ENCODE peak calls at places on chromosomes 12 and 14, in seven cellular contexts. S, I, L, B, J, D and Y are unnamed samples.

GRCh38 chr12:47080725-47081502 is 1.2 kb upstream of the AMIGO2 start:
- DNase-seq in S (peak), I (peak), L (peak), B (peak), J (peak), D (peak), Y (peak)

GRCh38 chr12:1611775-1612174 is 17.3 kb upstream of the WNT5B start:
- DNase-seq in S (no peak), I (peak), L (peak), B (peak), J (no peak), D (peak), Y (no peak)

GRCh38 chr14:74140374-74140850 is 55.7 kb downstream of the LIN52 start:
- DNase-seq in S (no peak), I (no peak), L (peak), B (no peak), J (peak), D (peak), Y (peak)

GRCh38 chr12:12376636-12377448 is 20.0 kb downstream of the BORCS5 start:
- DNase-seq in S (peak), I (peak), L (peak), B (peak), J (peak), D (peak), Y (no peak)

GRCh38 chr14:52446355-52446754 is 106.0 kb downstream of the TXNDC16 start:
- DNase-seq in S (no peak), I (peak), L (no peak), B (no peak), J (no peak), D (no peak), Y (no peak)

GRCh38 chr14:70098257-70098809 is 90.4 kb downstream of the SLC8A3 start:
- DNase-seq in S (no peak), I (no peak), L (no peak), B (peak), J (peak), D (peak), Y (no peak)

GRCh38 chr12:51838036-51838435 is 10.5 kb downstream of the FIGNL2 start:
- DNase-seq in S (no peak), I (no peak), L (no peak), B (no peak), J (no peak), D (no peak), Y (no peak)

GRCh38 chr14:68392393-68393085 is 400.3 kb downstream of the ZFP36L1 start:
- DNase-seq in S (no peak), I (peak), L (no peak), B (peak), J (peak), D (no peak), Y (peak)

GRCh38 chr12:43009307-43009706 is 419.8 kb upstream of the PRICKLE1 start:
- DNase-seq in S (no peak), I (no peak), L (no peak), B (no peak), J (no peak), D (peak), Y (no peak)

GRCh38 chr14:71856199-71856919 is 75.9 kb upstream of the RGS6 start:
- DNase-seq in S (no peak), I (peak), L (peak), B (no peak), J (no peak), D (no peak), Y (no peak)

GRCh38 chr12:79452906-79453305 is 237.9 kb downstream of the PAWR start:
- DNase-seq in S (no peak), I (peak), L (peak), B (peak), J (no peak), D (no peak), Y (no peak)

GRCh38 chr12:9750276-9751203 is 10.2 kb downstream of the CD69 start:
- DNase-seq in S (peak), I (peak), L (peak), B (peak), J (peak), D (peak), Y (no peak)

GRCh38 chr14:69789118-69789640 is 7.9 kb downstream of the SLC10A1 start:
- DNase-seq in S (no peak), I (peak), L (no peak), B (no peak), J (no peak), D (no peak), Y (no peak)

GRCh38 chr12:54421175-54421872 is 2.3 kb upstream of the ITGA5 start:
- DNase-seq in S (no peak), I (no peak), L (no peak), B (peak), J (peak), D (peak), Y (peak)

GRCh38 chr14:95496690-95497241 is 19.7 kb downstream of the SYNE3 start:
- DNase-seq in S (no peak), I (no peak), L (no peak), B (peak), J (no peak), D (peak), Y (no peak)

GRCh38 chr12:85325452-85325851 is 45.4 kb downstream of the ALX1 start:
- DNase-seq in S (no peak), I (no peak), L (no peak), B (no peak), J (no peak), D (no peak), Y (no peak)

GRCh38 chr14:104550849-104551728 is 28.5 kb upstream of the C14orf180 start:
- DNase-seq in S (no peak), I (no peak), L (no peak), B (no peak), J (no peak), D (no peak), Y (no peak)

GRCh38 chr14:70652871-70653270 is 11.2 kb downstream of the TTC9 start:
- DNase-seq in S (no peak), I (no peak), L (peak), B (no peak), J (no peak), D (no peak), Y (no peak)

GRCh38 chr12:12979731-12980259 is 20.3 kb downstream of the HEBP1 start:
- DNase-seq in S (no peak), I (peak), L (peak), B (peak), J (no peak), D (peak), Y (no peak)

GRCh38 chr14:88948199-88948598 is 123.7 kb downstream of the TTC8 start:
- DNase-seq in S (no peak), I (no peak), L (no peak), B (no peak), J (no peak), D (peak), Y (no peak)

GRCh38 chr14:103273847-103274615 is 60.0 kb upstream of the EIF5 start:
- DNase-seq in S (no peak), I (no peak), L (no peak), B (no peak), J (no peak), D (no peak), Y (no peak)

GRCh38 chr14:55446127-55446736 is 5.8 kb upstream of the TBPL2 start:
- DNase-seq in S (peak), I (peak), L (peak), B (peak), J (peak), D (peak), Y (peak)

GRCh38 chr14:67426161-67426560 is 14.2 kb upstream of the PLEK2 start:
- DNase-seq in S (no peak), I (no peak), L (no peak), B (no peak), J (no peak), D (no peak), Y (no peak)

GRCh38 chr12:91196436-91196835 is 13.8 kb upstream of the DCN start:
- DNase-seq in S (no peak), I (no peak), L (no peak), B (no peak), J (no peak), D (no peak), Y (no peak)

GRCh38 chr12:107304588-107305532 is 211.5 kb upstream of the CRY1 start:
- DNase-seq in S (no peak), I (peak), L (peak), B (no peak), J (no peak), D (no peak), Y (no peak)

GRCh38 chr14:75299064-75299463 is 20.4 kb downstream of the FOS start:
- DNase-seq in S (no peak), I (peak), L (peak), B (peak), J (peak), D (peak), Y (no peak)

GRCh38 chr12:28497889-28498411 is 307.7 kb downstream of the CCDC91 start:
- DNase-seq in S (no peak), I (peak), L (peak), B (peak), J (no peak), D (peak), Y (no peak)

GRCh38 chr12:482061-482460 is 22.3 kb downstream of the B4GALNT3 start:
- DNase-seq in S (no peak), I (no peak), L (no peak), B (no peak), J (no peak), D (peak), Y (no peak)

GRCh38 chr14:35406811-35407630 is 2.5 kb upstream of the NFKBIA start:
- DNase-seq in S (peak), I (peak), L (peak), B (peak), J (peak), D (peak), Y (peak)

GRCh38 chr14:38389666-38390065 is 133.8 kb upstream of the CLEC14A start:
- DNase-seq in S (no peak), I (no peak), L (no peak), B (peak), J (no peak), D (no peak), Y (no peak)

GRCh38 chr14:84144166-84144565 is 1385.8 kb upstream of the FLRT2 start:
- DNase-seq in S (no peak), I (no peak), L (no peak), B (no peak), J (no peak), D (no peak), Y (no peak)

GRCh38 chr12:29534935-29535334 is 37.4 kb upstream of the OVCH1 start:
- DNase-seq in S (no peak), I (peak), L (peak), B (no peak), J (no peak), D (no peak), Y (no peak)

GRCh38 chr14:54747616-54748015 is 155.0 kb downstream of the GCH1 start:
- DNase-seq in S (no peak), I (no peak), L (no peak), B (peak), J (no peak), D (no peak), Y (no peak)

GRCh38 chr14:54329082-54329695 is 67.6 kb upstream of the CDKN3 start:
- DNase-seq in S (no peak), I (peak), L (peak), B (peak), J (peak), D (peak), Y (no peak)

GRCh38 chr12:1890119-1890703 is 28.2 kb downstream of the CACNA2D4 start:
- DNase-seq in S (no peak), I (no peak), L (no peak), B (no peak), J (no peak), D (no peak), Y (no peak)

GRCh38 chr12:120259418-120260202 is 5.9 kb downstream of the PXN start:
- DNase-seq in S (no peak), I (no peak), L (no peak), B (no peak), J (no peak), D (peak), Y (no peak)

GRCh38 chr12:119940881-119941280 is 48.2 kb upstream of the BICDL1 start:
- DNase-seq in S (no peak), I (peak), L (peak), B (peak), J (no peak), D (peak), Y (no peak)

GRCh38 chr14:99590746-99591555 is 13.1 kb downstream of the CCDC85C start:
- DNase-seq in S (no peak), I (peak), L (peak), B (peak), J (peak), D (peak), Y (no peak)

GRCh38 chr14:68522510-68523325 is 270.1 kb downstream of the ZFP36L1 start:
- DNase-seq in S (no peak), I (no peak), L (no peak), B (peak), J (no peak), D (peak), Y (no peak)